ENCODE peak calls at places on chromosomes 11 and 22, in six cellular contexts. J, T, U, N, X and Y are unnamed samples.

GRCh38 chr11:68825603-68826002 is 16.1 kb downstream of the CPT1A start:
- DNase-seq in J (no peak), X (peak; percentile 85), N (peak; percentile 37), U (no peak), T (no peak), Y (peak; percentile 44)

GRCh38 chr11:516400-516799 is 9.4 kb upstream of the RNH1 start:
- DNase-seq in J (no peak), T (no peak), U (no peak), N (no peak), X (no peak), Y (no peak)

GRCh38 chr11:102757823-102758549 is 22.4 kb downstream of the MMP10 start:
- DNase-seq in N (no peak), U (no peak), X (no peak), T (peak; percentile 89), J (no peak), Y (no peak)

GRCh38 chr11:86182976-86183584 is 61.5 kb upstream of the EED start:
- DNase-seq in T (peak; percentile 35), J (no peak), N (peak; percentile 31), X (peak; percentile 64), U (no peak), Y (peak; percentile 24)

GRCh38 chr22:37502342-37503182 is 16.4 kb upstream of the MFNG start:
- DNase-seq in U (no peak), N (no peak), J (no peak), X (peak; percentile 95), T (no peak), Y (no peak)

GRCh38 chr22:21984793-21985192 is 2.2 kb upstream of the TOP3B start:
- DNase-seq in J (peak; percentile 32), U (no peak), N (no peak), T (peak; percentile 40), X (no peak), Y (no peak)

GRCh38 chr11:35174666-35175065 is 35.7 kb downstream of the CD44 start:
- DNase-seq in J (no peak), X (no peak), U (no peak), N (no peak), T (peak; percentile 90), Y (no peak)

GRCh38 chr22:29765905-29766631 is 739 bp downstream of the ZMAT5 start:
- DNase-seq in T (no peak), N (no peak), U (no peak), X (peak; percentile 54), J (no peak), Y (no peak)

GRCh38 chr11:68997124-68997994 is 15.7 kb downstream of the MRGPRF start:
- DNase-seq in J (no peak), X (peak; percentile 16), N (no peak), T (no peak), U (no peak), Y (no peak)

GRCh38 chr22:42664976-42665831 is 16.0 kb upstream of the CYB5R3 start:
- DNase-seq in J (no peak), U (no peak), X (no peak), T (no peak), N (no peak), Y (no peak)

GRCh38 chr11:72585762-72586590 is 88.2 kb downstream of the PDE2A start:
- DNase-seq in U (no peak), J (peak; percentile 61), N (peak; percentile 63), T (peak; percentile 44), X (peak; percentile 61), Y (peak; percentile 69)

GRCh38 chr11:132312161-132312560 is 941.7 kb downstream of the NTM start:
- DNase-seq in X (no peak), J (no peak), U (no peak), N (no peak), T (peak; percentile 83), Y (no peak)

GRCh38 chr11:45982656-45983470 is 60.4 kb downstream of the LARGE2 start:
- DNase-seq in T (peak; percentile 88), N (no peak), U (peak; percentile 42), X (no peak), J (peak; percentile 98), Y (no peak)

GRCh38 chr11:73717136-73717535 is 43.7 kb downstream of the RAB6A start:
- DNase-seq in U (no peak), J (no peak), T (no peak), X (no peak), N (no peak), Y (no peak)

GRCh38 chr22:41910050-41910598 is 4.8 kb downstream of the SHISA8 start:
- DNase-seq in X (no peak), N (no peak), U (no peak), T (no peak), J (no peak), Y (no peak)

GRCh38 chr11:20489948-20490347 is 102.4 kb downstream of the PRMT3 start:
- DNase-seq in X (no peak), T (no peak), N (no peak), U (no peak), J (no peak), Y (no peak)

GRCh38 chr11:11992257-11992690 is 16.2 kb downstream of the DKK3 start:
- DNase-seq in T (no peak), U (no peak), J (no peak), N (no peak), X (no peak), Y (no peak)

GRCh38 chr22:20566420-20567260 is 59.2 kb downstream of the MED15 start:
- DNase-seq in U (no peak), N (peak; percentile 85), J (no peak), X (no peak), T (peak; percentile 82), Y (peak; percentile 81)

GRCh38 chr11:70625921-70626518 is 227.7 kb downstream of the CTTN start:
- DNase-seq in J (no peak), U (no peak), N (no peak), X (no peak), T (no peak), Y (no peak)

GRCh38 chr11:121105063-121105480 is 4.0 kb downstream of the TECTA start:
- DNase-seq in X (peak; percentile 38), U (no peak), N (no peak), T (peak; percentile 13), J (no peak), Y (no peak)

GRCh38 chr11:82738116-82738515 is 4.5 kb upstream of the FAM181B start:
- DNase-seq in T (no peak), U (no peak), N (no peak), X (no peak), J (no peak), Y (no peak)

GRCh38 chr11:123543796-123544195 is 110.6 kb downstream of the SCN3B start:
- DNase-seq in U (no peak), T (peak; percentile 70), N (no peak), X (no peak), J (no peak), Y (no peak)

GRCh38 chr11:47342854-47343253 is 9.6 kb downstream of the MYBPC3 start:
- DNase-seq in N (no peak), X (no peak), U (no peak), T (no peak), J (no peak), Y (no peak)

GRCh38 chr11:47338396-47339241 is 13.9 kb downstream of the MYBPC3 start:
- DNase-seq in X (no peak), N (no peak), J (no peak), U (no peak), T (no peak), Y (no peak)

GRCh38 chr11:47340980-47341775 is 11.3 kb downstream of the MYBPC3 start:
- DNase-seq in T (no peak), X (no peak), N (no peak), U (no peak), J (no peak), Y (no peak)

GRCh38 chr11:47340010-47340409 is 12.5 kb downstream of the MYBPC3 start:
- DNase-seq in J (no peak), X (no peak), T (no peak), N (no peak), U (no peak), Y (no peak)

DNA sequence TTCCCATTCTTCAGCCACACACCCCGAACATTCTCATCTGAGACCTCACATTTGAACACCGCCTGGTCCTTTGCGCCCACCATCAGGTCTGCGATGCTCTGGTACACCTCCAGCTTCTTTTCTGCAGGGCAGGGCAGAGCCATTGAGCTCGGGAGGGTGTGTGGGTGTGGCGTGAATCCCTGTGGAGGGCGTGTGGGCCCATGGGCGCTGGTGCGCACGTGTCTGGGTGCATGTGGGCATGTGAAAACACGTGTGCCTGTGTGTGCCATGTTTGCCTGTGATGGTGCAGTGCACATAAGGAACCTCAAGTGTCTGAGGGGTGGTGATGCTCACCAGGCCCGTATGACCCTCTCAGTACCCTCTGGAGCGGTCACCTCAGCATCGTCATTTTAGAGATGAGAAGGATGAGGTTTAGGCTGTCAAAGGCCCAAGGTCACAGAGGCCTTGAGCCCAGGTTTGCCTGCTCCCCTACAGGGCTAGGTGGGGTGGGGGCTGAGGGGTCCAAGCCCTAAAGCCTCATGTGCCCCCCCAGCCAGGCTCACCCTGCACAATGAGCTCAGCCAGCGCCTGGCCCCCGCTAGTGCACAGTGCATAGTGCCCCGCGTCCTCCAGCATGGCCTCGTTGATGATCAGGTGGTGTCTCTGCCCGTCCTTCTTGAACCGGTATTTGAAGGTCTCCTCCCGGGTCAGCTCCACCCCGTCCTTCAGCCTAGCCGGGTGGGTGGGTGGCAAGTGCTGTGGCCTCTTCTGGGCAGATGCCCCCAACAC is 10.3 kb downstream of the MYBPC3 start:
- DNase-seq in T (no peak), J (no peak), U (no peak), N (no peak), X (no peak), Y (no peak)
- H3K9me3 ChIP-seq in T (no peaks in the 10 kb centered on the region), J (no peaks in the 10 kb centered on the region), U (no peaks in the 10 kb centered on the region), N (no peaks in the 10 kb centered on the region), X (no peaks in the 10 kb centered on the region), Y (no peaks in the 10 kb centered on the region)

GRCh38 chr22:48522271-48522670 is 1305.4 kb downstream of the BRD1 start:
- DNase-seq in U (no peak), J (no peak), T (no peak), X (no peak), N (no peak), Y (no peak)

GRCh38 chr22:48523761-48524160 is 1303.9 kb downstream of the BRD1 start:
- DNase-seq in X (no peak), J (no peak), U (no peak), N (no peak), T (no peak), Y (no peak)

GRCh38 chr22:48520207-48520606 is 1307.5 kb downstream of the BRD1 start:
- DNase-seq in J (no peak), T (no peak), N (no peak), X (no peak), U (no peak), Y (no peak)

GRCh38 chr22:48523091-48523490 is 1304.6 kb downstream of the BRD1 start:
- DNase-seq in J (no peak), N (no peak), U (no peak), X (no peak), T (no peak), Y (no peak)

GRCh38 chr22:48520888-48521600 is 1306.6 kb downstream of the BRD1 start:
- DNase-seq in T (no peak), J (no peak), X (no peak), U (no peak), N (no peak), Y (no peak)
- H3K9me3 ChIP-seq in T (peaks cover 76% of the 10 kb centered on the region), J (no peaks in the 10 kb centered on the region), X (no peaks in the 10 kb centered on the region), U (no peaks in the 10 kb centered on the region), N (no peaks in the 10 kb centered on the region), Y (no peaks in the 10 kb centered on the region)

DNA sequence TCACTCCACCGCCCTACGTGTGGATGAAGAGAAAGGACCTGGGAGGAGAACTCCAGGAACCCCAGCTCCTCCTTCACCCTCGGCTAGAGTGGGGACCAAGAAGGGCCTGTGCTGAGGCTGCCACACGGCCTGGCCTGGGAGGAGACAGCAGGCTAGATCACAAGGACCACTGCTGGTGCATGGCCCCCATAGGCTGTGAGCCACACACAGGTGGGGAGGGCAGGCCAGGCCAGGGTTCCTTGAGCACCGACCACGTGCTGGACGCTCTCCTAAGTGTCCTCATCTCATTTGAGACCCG is 1392.4 kb downstream of the TBC1D22A start:
- DNase-seq in T (no peak), X (no peak), J (no peak), N (no peak), U (no peak), Y (no peak)
- H3K9me3 ChIP-seq in T (peaks cover 53% of the 10 kb centered on the region), X (no peaks in the 10 kb centered on the region), J (no peaks in the 10 kb centered on the region), N (no peaks in the 10 kb centered on the region), U (no peaks in the 10 kb centered on the region), Y (no peaks in the 10 kb centered on the region)

GRCh38 chr22:16562711-16563554 is 29.7 kb downstream of the CCT8L2 start:
- DNase-seq in U (no peak), T (no peak), N (no peak), X (no peak), J (no peak), Y (no peak)
- H3K9me3 ChIP-seq in U (no peaks in the 10 kb centered on the region), T (peaks cover 10% of the 10 kb centered on the region), N (no peaks in the 10 kb centered on the region), X (no peaks in the 10 kb centered on the region), J (no peaks in the 10 kb centered on the region), Y (peaks cover 6% of the 10 kb centered on the region)